ENCODE peak calls at places on chromosomes 3 and 15, in six cellular contexts. One of them, this sample, is unnamed.

GRCh38 chr3:52021869-52022268 is 26.2 kb upstream of the RPL29 start:
- DNase-seq in CD8-positive, alpha-beta T cell: no peak
- DNase-seq in nephron progenitor cell: no peak
- DNase-seq in foreskin fibroblast: no peak
- DNase-seq in AG04449: no peak
- DNase-seq in GM12878: no peak
- DNase-seq in this sample: no peak

GRCh38 chr3:73259291-73259690 is 197.8 kb downstream of the EBLN2 start:
- DNase-seq in CD8-positive, alpha-beta T cell: no peak
- DNase-seq in nephron progenitor cell: no peak
- DNase-seq in foreskin fibroblast: no peak
- DNase-seq in AG04449: no peak
- DNase-seq in GM12878: no peak
- DNase-seq in this sample: no peak

GRCh38 chr3:124607163-124607562 is 123.1 kb upstream of the UMPS start:
- DNase-seq in CD8-positive, alpha-beta T cell: no peak
- DNase-seq in nephron progenitor cell: no peak
- DNase-seq in foreskin fibroblast: peak
- DNase-seq in AG04449: peak
- DNase-seq in GM12878: no peak
- DNase-seq in this sample: no peak

GRCh38 chr3:25423780-25424179 is 4.3 kb upstream of the RARB start:
- DNase-seq in CD8-positive, alpha-beta T cell: no peak
- DNase-seq in nephron progenitor cell: no peak
- DNase-seq in foreskin fibroblast: peak
- DNase-seq in AG04449: no peak
- DNase-seq in GM12878: no peak
- DNase-seq in this sample: no peak

GRCh38 chr3:190786898-190787297 is 75.6 kb downstream of the GMNC start:
- DNase-seq in CD8-positive, alpha-beta T cell: no peak
- DNase-seq in nephron progenitor cell: no peak
- DNase-seq in foreskin fibroblast: no peak
- DNase-seq in AG04449: no peak
- DNase-seq in GM12878: no peak
- DNase-seq in this sample: no peak

GRCh38 chr15:57892181-57892580 is 173.3 kb downstream of the ALDH1A2 start:
- DNase-seq in CD8-positive, alpha-beta T cell: no peak
- DNase-seq in nephron progenitor cell: no peak
- DNase-seq in foreskin fibroblast: peak
- DNase-seq in AG04449: no peak
- DNase-seq in GM12878: no peak
- DNase-seq in this sample: no peak

GRCh38 chr15:97745481-97746071 is 214.9 kb upstream of the ARRDC4 start:
- DNase-seq in CD8-positive, alpha-beta T cell: no peak
- DNase-seq in nephron progenitor cell: peak
- DNase-seq in foreskin fibroblast: peak
- DNase-seq in AG04449: no peak
- DNase-seq in GM12878: no peak
- DNase-seq in this sample: no peak

GRCh38 chr3:55166577-55167555 is 239.0 kb upstream of the LRTM1 start:
- DNase-seq in CD8-positive, alpha-beta T cell: no peak
- DNase-seq in nephron progenitor cell: no peak
- DNase-seq in foreskin fibroblast: peak
- DNase-seq in AG04449: no peak
- DNase-seq in GM12878: peak
- DNase-seq in this sample: no peak

GRCh38 chr15:79130535-79131130 is 40.1 kb upstream of the RASGRF1 start:
- DNase-seq in CD8-positive, alpha-beta T cell: no peak
- DNase-seq in nephron progenitor cell: no peak
- DNase-seq in foreskin fibroblast: no peak
- DNase-seq in AG04449: no peak
- DNase-seq in GM12878: no peak
- DNase-seq in this sample: no peak

DNA sequence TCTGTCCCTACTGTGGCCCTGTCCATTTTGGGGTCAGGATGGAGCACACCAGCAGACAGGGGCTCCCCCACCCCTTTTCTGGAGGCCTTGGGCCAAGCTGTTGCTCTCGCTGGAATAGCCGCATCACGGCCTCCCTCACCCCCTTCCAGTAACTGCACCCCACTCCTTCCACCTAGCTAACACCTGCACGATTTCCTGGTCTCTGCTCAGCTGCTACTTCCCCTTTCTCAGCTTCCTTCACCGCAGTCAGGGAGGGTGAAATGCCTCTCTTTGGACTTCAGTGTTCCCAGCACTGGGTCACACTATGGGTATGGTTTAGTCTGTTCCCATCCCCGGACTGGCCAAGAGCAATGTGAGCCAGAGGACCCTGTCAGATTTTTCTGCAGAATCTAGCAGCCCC is 400.2 kb downstream of the MCTP2 start:
- DNase-seq in CD8-positive, alpha-beta T cell: no peak
- DNase-seq in nephron progenitor cell: no peak
- DNase-seq in foreskin fibroblast: no peak
- DNase-seq in AG04449: no peak
- DNase-seq in GM12878: no peak
- DNase-seq in this sample: no peak
- TF ChIP-seq CTCF in CD8-positive, alpha-beta T cell: no peak
- TF ChIP-seq CTCF in nephron progenitor cell: no peak
- TF ChIP-seq CTCF in foreskin fibroblast: no peak
- TF ChIP-seq CTCF in AG04449: no peak
- TF ChIP-seq CTCF in GM12878: no peak
- TF ChIP-seq CTCF in this sample: no peak

DNA sequence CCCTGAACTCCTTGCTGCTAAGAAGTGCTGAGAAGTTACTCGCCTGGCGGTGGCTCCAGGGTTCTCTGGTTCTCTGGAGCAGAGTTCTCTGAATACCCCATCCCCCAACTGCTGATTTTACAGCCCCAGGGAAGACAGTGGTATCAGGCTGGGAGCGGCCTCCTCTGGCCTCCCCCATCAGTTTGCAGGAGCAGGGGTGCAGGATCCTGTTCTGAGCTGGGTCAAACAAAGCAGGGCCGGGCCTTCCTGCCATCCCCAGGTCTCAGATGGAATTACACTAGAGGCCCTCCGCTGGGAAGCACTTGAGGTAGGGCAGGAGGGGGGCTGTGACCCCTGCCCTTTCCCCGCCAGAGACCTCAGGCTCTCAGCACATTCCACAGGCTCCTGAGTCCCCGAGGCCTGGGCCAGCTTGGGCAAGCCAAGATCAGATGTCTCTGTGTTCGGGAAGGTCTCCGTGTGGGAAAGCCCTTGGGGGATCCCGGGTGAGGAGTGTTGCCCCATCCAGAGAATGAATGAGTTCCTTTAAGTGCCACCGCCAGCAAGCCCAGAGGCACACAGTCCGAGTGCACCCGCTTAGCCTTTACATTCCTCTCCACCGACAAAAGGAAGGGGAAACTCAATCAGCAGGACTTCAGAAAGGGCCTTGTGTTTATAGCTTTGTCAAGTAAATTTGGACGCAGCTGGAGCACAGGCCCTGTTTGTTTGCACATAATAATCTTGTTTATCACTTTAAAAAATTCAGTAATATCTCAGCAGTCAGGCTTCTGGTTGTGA is 150.0 kb downstream of the LRRK1 start:
- DNase-seq in CD8-positive, alpha-beta T cell: no peak
- DNase-seq in nephron progenitor cell: peak
- DNase-seq in foreskin fibroblast: peak
- DNase-seq in AG04449: no peak
- DNase-seq in GM12878: no peak
- DNase-seq in this sample: no peak
- TF ChIP-seq CTCF in CD8-positive, alpha-beta T cell: no peak
- TF ChIP-seq CTCF in nephron progenitor cell: peak
- TF ChIP-seq CTCF in foreskin fibroblast: no peak
- TF ChIP-seq CTCF in AG04449: peak
- TF ChIP-seq CTCF in GM12878: no peak
- TF ChIP-seq CTCF in this sample: peak

GRCh38 chr3:126654571-126655393 is at the start of gene TXNRD3:
- DNase-seq in CD8-positive, alpha-beta T cell: peak
- DNase-seq in nephron progenitor cell: peak
- DNase-seq in foreskin fibroblast: peak
- DNase-seq in AG04449: no peak
- DNase-seq in GM12878: no peak
- DNase-seq in this sample: no peak
- TF ChIP-seq CTCF in CD8-positive, alpha-beta T cell: no peak
- TF ChIP-seq CTCF in nephron progenitor cell: no peak
- TF ChIP-seq CTCF in foreskin fibroblast: no peak
- TF ChIP-seq CTCF in AG04449: no peak
- TF ChIP-seq CTCF in GM12878: no peak
- TF ChIP-seq CTCF in this sample: no peak

DNA sequence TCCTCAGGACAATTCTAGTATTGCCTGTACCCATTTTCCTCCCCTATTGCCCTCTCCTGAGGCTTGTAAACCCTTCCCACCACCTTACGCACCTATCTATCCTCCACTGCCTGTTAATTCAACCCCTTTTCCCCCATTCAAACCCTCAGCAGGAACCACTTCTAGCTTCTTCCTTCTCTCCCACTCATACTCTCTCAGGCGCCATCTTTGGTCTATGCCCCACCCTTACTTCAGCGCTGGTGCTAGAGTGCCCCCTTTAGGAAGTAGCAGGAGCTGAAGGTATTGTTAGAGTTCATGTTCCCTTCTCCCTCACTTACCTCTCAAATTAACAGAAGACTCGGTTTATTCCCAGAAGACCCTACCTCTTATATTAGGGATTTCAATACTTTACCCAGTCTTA is 121.8 kb upstream of the NLGN1 start:
- DNase-seq in CD8-positive, alpha-beta T cell: no peak
- DNase-seq in nephron progenitor cell: no peak
- DNase-seq in foreskin fibroblast: no peak
- DNase-seq in AG04449: no peak
- DNase-seq in GM12878: no peak
- DNase-seq in this sample: no peak
- TF ChIP-seq CTCF in CD8-positive, alpha-beta T cell: no peak
- TF ChIP-seq CTCF in nephron progenitor cell: no peak
- TF ChIP-seq CTCF in foreskin fibroblast: no peak
- TF ChIP-seq CTCF in AG04449: no peak
- TF ChIP-seq CTCF in GM12878: no peak
- TF ChIP-seq CTCF in this sample: no peak

GRCh38 chr3:97138914-97139541 is 324.6 kb downstream of the EPHA6 start:
- DNase-seq in CD8-positive, alpha-beta T cell: no peak
- DNase-seq in nephron progenitor cell: no peak
- DNase-seq in foreskin fibroblast: no peak
- DNase-seq in AG04449: no peak
- DNase-seq in GM12878: no peak
- DNase-seq in this sample: no peak
- TF ChIP-seq CTCF in CD8-positive, alpha-beta T cell: no peak
- TF ChIP-seq CTCF in nephron progenitor cell: peak
- TF ChIP-seq CTCF in foreskin fibroblast: no peak
- TF ChIP-seq CTCF in AG04449: no peak
- TF ChIP-seq CTCF in GM12878: peak
- TF ChIP-seq CTCF in this sample: no peak